ENCODE peak calls at places on chromosomes 3 and 15, in four cellular contexts. O, D, F and W are unnamed samples.

GRCh38 chr15:33547876-33548275 is 237.1 kb downstream of the RYR3 start:
- DNase-seq in O (peak), D (peak), F (peak), W (peak)

GRCh38 chr3:23275061-23275460 is 71.9 kb downstream of the UBE2E2 start:
- DNase-seq in O (no peak), D (no peak), F (no peak), W (no peak)

GRCh38 chr3:48694610-48695051 is 8.9 kb upstream of the NCKIPSD start:
- DNase-seq in O (no peak), D (peak), F (no peak), W (peak)

GRCh38 chr3:13207975-13208705 is 134.9 kb upstream of the IQSEC1 start:
- DNase-seq in O (no peak), D (no peak), F (no peak), W (no peak)

GRCh38 chr15:89441295-89441762 is 55.1 kb downstream of the RHCG start:
- DNase-seq in O (peak), D (no peak), F (no peak), W (peak)

GRCh38 chr3:141223673-141224166 is 7.9 kb upstream of the PXYLP1 start:
- DNase-seq in O (no peak), D (no peak), F (no peak), W (no peak)

GRCh38 chr3:188901126-188901525 is 270.6 kb upstream of the TPRG1 start:
- DNase-seq in O (no peak), D (peak), F (no peak), W (no peak)

GRCh38 chr3:191502583-191502982 is 41.6 kb downstream of the PYDC2 start:
- DNase-seq in O (peak), D (no peak), F (no peak), W (no peak)

GRCh38 chr15:80202016-80202315 is 49.2 kb downstream of the FAH start:
- DNase-seq in O (no peak), D (no peak), F (no peak), W (no peak)

GRCh38 chr15:38414351-38414750 is 39.6 kb upstream of the FAM98B start:
- DNase-seq in O (peak), D (peak), F (peak), W (peak)

GRCh38 chr3:9172851-9173320 is 76.6 kb downstream of the SRGAP3 start:
- DNase-seq in O (peak), D (no peak), F (no peak), W (no peak)

GRCh38 chr15:66760968-66761722 is 59.1 kb downstream of the SMAD6 start:
- DNase-seq in O (no peak), D (no peak), F (no peak), W (peak)

GRCh38 chr3:21718161-21718765 is 32.7 kb downstream of the ZNF385D start:
- DNase-seq in O (no peak), D (peak), F (no peak), W (peak)

GRCh38 chr3:17639765-17640164 is 102.7 kb downstream of the TBC1D5 start:
- DNase-seq in O (peak), D (peak), F (no peak), W (peak)

GRCh38 chr15:71329509-71330260 is 214.4 kb downstream of the THSD4 start:
- DNase-seq in O (no peak), D (peak), F (no peak), W (peak)

GRCh38 chr3:115644391-115644790 is 21.1 kb downstream of the GAP43 start:
- DNase-seq in O (no peak), D (peak), F (no peak), W (no peak)

GRCh38 chr3:151345854-151346253 is 16.5 kb upstream of the P2RY13 start:
- DNase-seq in O (no peak), D (peak), F (no peak), W (no peak)

GRCh38 chr3:59809750-59810444 is 760.1 kb upstream of the CFAP20DC start:
- DNase-seq in O (no peak), D (peak), F (no peak), W (no peak)

DNA sequence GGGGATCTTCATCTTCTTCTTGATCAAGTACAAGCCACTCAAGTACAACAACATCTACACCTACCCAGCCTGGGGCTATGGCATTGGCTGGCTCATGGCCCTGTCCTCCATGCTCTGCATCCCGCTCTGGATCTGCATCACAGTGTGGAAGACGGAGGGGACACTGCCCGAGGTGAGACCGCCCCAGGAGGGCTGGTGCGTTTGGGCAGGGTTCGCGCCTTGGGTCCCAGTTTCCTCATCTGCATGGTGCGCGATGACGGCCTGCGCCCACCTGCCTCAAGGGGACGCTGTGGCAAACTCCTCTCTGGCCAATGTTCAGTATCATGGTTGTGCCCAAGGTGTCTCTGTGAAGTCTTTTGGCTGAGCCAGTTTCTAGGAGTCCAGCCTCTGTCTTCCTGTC is 57.5 kb upstream of the SLC6A1 start:
- DNase-seq in O (no peak), D (no peak), F (no peak), W (no peak)
- TF ChIP-seq CTCF in O (no peak), D (no peak), F (no peak), W (no peak)

GRCh38 chr3:50292924-50293801 is 934 bp upstream of the IFRD2 start:
- DNase-seq in O (no peak), D (no peak), F (no peak), W (no peak)
- TF ChIP-seq CTCF in O (no peak), D (no peak), F (no peak), W (no peak)

GRCh38 chr3:139236336-139236735 is 107.5 kb upstream of the MRPS22 start:
- DNase-seq in O (no peak), D (no peak), F (no peak), W (no peak)

GRCh38 chr3:139238281-139239030 is 105.4 kb upstream of the MRPS22 start:
- DNase-seq in O (no peak), D (no peak), F (no peak), W (no peak)

GRCh38 chr3:139241783-139242182 is 102.0 kb upstream of the MRPS22 start:
- DNase-seq in O (no peak), D (no peak), F (no peak), W (no peak)
- TF ChIP-seq CTCF in O (no peak), D (peak), F (no peak), W (no peak)

DNA sequence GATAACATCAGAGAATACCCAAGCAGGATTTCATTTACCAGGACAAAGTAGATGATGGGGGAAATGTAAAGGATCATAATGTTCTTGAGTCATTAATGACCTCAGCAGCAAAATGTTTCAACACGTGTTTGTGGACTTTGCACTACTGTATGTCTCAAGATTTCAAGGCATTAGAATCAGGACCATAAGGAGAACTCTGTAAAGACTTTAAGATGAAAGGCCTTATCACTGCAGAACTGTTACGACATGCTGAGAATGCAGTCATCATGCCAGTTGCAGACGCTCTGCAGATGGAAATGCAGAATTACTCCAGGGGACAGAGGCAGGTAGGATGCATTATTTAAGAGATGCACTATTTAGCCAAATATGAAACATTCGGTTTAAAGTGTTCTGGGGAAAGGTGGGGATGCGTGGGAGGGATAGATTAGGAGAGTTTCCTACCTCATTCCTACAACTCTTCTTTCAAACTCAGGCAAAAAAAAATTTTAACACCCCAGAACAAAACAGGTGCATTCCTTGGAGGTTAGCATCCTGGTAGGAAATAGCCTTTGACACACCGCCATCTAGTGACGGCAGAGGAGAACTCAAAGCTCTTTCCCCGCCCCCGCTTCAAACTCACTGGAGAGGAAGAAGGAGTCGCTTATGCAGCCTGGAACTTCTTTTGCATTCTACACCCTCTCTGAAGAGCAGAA is 43.3 kb upstream of the TOPAZ1 start:
- DNase-seq in O (peak), D (peak), F (peak), W (peak)
- TF ChIP-seq CTCF in O (peak), D (peak), F (peak), W (peak)

GRCh38 chr3:10189557-10190374 is 25.0 kb downstream of the IRAK2 start:
- DNase-seq in O (peak), D (peak), F (no peak), W (peak)
- TF ChIP-seq CTCF in O (no peak), D (no peak), F (no peak), W (no peak)